ENCODE peak calls at places on chromosomes 12 and 14, in seven cellular contexts. S is fibroblast of lung, I is psoas muscle, G is lower lobe of right lung, W is GM20000, E is WTC11, Q is foreskin fibroblast. H is an unnamed sample.

GRCh38 chr12:3197131-3197818 is 120.1 kb downstream of the TSPAN9 start:
- DNase-seq in S (no peak), I (no peak), G (no peak), W (no peak), E (no peak), Q (no peak), H (no peak)

GRCh38 chr12:17017402-17017801 is 411.4 kb upstream of the LMO3 start:
- DNase-seq in S (no peak), I (no peak), G (no peak), W (no peak), E (no peak), Q (no peak), H (no peak)

GRCh38 chr14:95068091-95068490 is 89.2 kb downstream of the DICER1 start:
- DNase-seq in S (no peak), I (no peak), G (no peak), W (no peak), E (no peak), Q (no peak), H (no peak)

GRCh38 chr12:4014858-4015224 is 141.6 kb upstream of the PARP11 start:
- DNase-seq in S (no peak), I (no peak), G (no peak), W (no peak), E (no peak), Q (no peak), H (no peak)

GRCh38 chr12:3035815-3036702 is 41.1 kb upstream of the TSPAN9 start:
- DNase-seq in S (no peak), I (no peak), G (no peak), W (no peak), E (no peak), Q (no peak), H (no peak)

GRCh38 chr12:51891843-51892242 is 3.9 kb downstream of the ANKRD33 start:
- DNase-seq in S (no peak), I (no peak), G (no peak), W (peak), E (no peak), Q (no peak), H (no peak)

GRCh38 chr14:63308723-63309317 is 9.9 kb downstream of the GPHB5 start:
- DNase-seq in S (peak), I (no peak), G (no peak), W (peak), E (peak), Q (no peak), H (peak)

GRCh38 chr12:67827820-67828383 is 161.3 kb upstream of the IFNG-AS1 start:
- DNase-seq in S (peak), I (peak), G (no peak), W (peak), E (no peak), Q (peak), H (no peak)

GRCh38 chr12:88960213-88960878 is 380.1 kb upstream of the KITLG start:
- DNase-seq in S (peak), I (no peak), G (no peak), W (no peak), E (no peak), Q (no peak), H (no peak)

GRCh38 chr14:56120091-56120632 is 2.0 kb downstream of the PELI2 start:
- DNase-seq in S (no peak), I (no peak), G (no peak), W (no peak), E (no peak), Q (no peak), H (peak)

GRCh38 chr12:120941846-120942405 is 36.4 kb upstream of the HNF1A start:
- DNase-seq in S (no peak), I (no peak), G (no peak), W (no peak), E (no peak), Q (no peak), H (no peak)

GRCh38 chr12:116346751-116347150 is 69.3 kb upstream of the MED13L start:
- DNase-seq in S (peak), I (no peak), G (no peak), W (no peak), E (no peak), Q (peak), H (no peak)

GRCh38 chr12:25187781-25188180 is 7.2 kb downstream of the DNAI7 start:
- DNase-seq in S (peak), I (no peak), G (no peak), W (no peak), E (no peak), Q (peak), H (no peak)

GRCh38 chr12:119988440-119988787 is 622 bp upstream of the BICDL1 start:
- DNase-seq in S (peak), I (no peak), G (no peak), W (no peak), E (no peak), Q (peak), H (no peak)

GRCh38 chr12:42756841-42757661 is 167.5 kb upstream of the PRICKLE1 start:
- DNase-seq in S (peak), I (no peak), G (no peak), W (no peak), E (peak), Q (peak), H (no peak)

GRCh38 chr12:46825526-46826414 is at the start of gene SLC38A4:
- DNase-seq in S (peak), I (peak), G (peak), W (no peak), E (peak), Q (peak), H (peak)

GRCh38 chr14:104704252-104704651 is 14.8 kb downstream of the INF2 start:
- DNase-seq in S (no peak), I (no peak), G (no peak), W (no peak), E (no peak), Q (no peak), H (no peak)

GRCh38 chr12:117067016-117067415 is 32.2 kb downstream of the TESC start:
- DNase-seq in S (no peak), I (no peak), G (no peak), W (no peak), E (no peak), Q (no peak), H (no peak)

GRCh38 chr12:56517854-56518253 is 3.8 kb upstream of the RBMS2 start:
- DNase-seq in S (no peak), I (no peak), G (no peak), W (no peak), E (no peak), Q (no peak), H (no peak)

GRCh38 chr12:54384591-54385041 is at the start of gene ZNF385A:
- DNase-seq in S (no peak), I (no peak), G (peak), W (no peak), E (no peak), Q (no peak), H (no peak)

GRCh38 chr12:50626026-50626425 is 121.2 kb downstream of the DIP2B start:
- DNase-seq in S (no peak), I (no peak), G (no peak), W (no peak), E (no peak), Q (no peak), H (no peak)

GRCh38 chr12:41334390-41334789 is 146.3 kb downstream of the PDZRN4 start:
- DNase-seq in S (no peak), I (no peak), G (no peak), W (no peak), E (no peak), Q (no peak), H (no peak)

GRCh38 chr14:97719931-97720330 is 922.7 kb downstream of the VRK1 start:
- DNase-seq in S (no peak), I (no peak), G (no peak), W (no peak), E (no peak), Q (no peak), H (no peak)

GRCh38 chr12:116091579-116091978 is 185.9 kb downstream of the MED13L start:
- DNase-seq in S (no peak), I (no peak), G (no peak), W (no peak), E (no peak), Q (no peak), H (no peak)

GRCh38 chr12:57429473-57430116 is 1.2 kb downstream of the R3HDM2 start:
- DNase-seq in S (no peak), I (no peak), G (no peak), W (no peak), E (no peak), Q (no peak), H (no peak)

GRCh38 chr14:61388173-61388975 is 67.0 kb downstream of the PRKCH start:
- DNase-seq in S (peak), I (no peak), G (no peak), W (peak), E (no peak), Q (peak), H (no peak)

GRCh38 chr12:42119085-42119633 is 25.5 kb downstream of the GXYLT1 start:
- DNase-seq in S (peak), I (no peak), G (no peak), W (no peak), E (no peak), Q (peak), H (no peak)

GRCh38 chr12:92593734-92594402 is 108.9 kb upstream of the PLEKHG7 start:
- DNase-seq in S (peak), I (peak), G (peak), W (peak), E (no peak), Q (peak), H (no peak)

GRCh38 chr12:7756993-7757392 is 8.0 kb upstream of the NANOGNB start:
- DNase-seq in S (no peak), I (no peak), G (no peak), W (no peak), E (no peak), Q (no peak), H (no peak)
- TF ChIP-seq CTCF in S (no peak), I (no peak), G (no peak), W (no peak), E (no peak), Q (no peak), H (no peak)

GRCh38 chr14:49769171-49769570 is 1.2 kb downstream of the KLHDC2 start:
- DNase-seq in S (peak), I (no peak), G (no peak), W (no peak), E (no peak), Q (peak), H (no peak)

GRCh38 chr14:49768301-49769121 is 558 bp downstream of the KLHDC2 start:
- DNase-seq in S (peak), I (peak), G (peak), W (peak), E (peak), Q (peak), H (peak)

GRCh38 chr14:49766839-49767238 is 1.1 kb upstream of the KLHDC2 start:
- DNase-seq in S (peak), I (no peak), G (no peak), W (no peak), E (no peak), Q (no peak), H (no peak)

GRCh38 chr14:49769581-49770211 is 1.7 kb downstream of the KLHDC2 start:
- DNase-seq in S (no peak), I (no peak), G (peak), W (no peak), E (no peak), Q (no peak), H (no peak)

DNA sequence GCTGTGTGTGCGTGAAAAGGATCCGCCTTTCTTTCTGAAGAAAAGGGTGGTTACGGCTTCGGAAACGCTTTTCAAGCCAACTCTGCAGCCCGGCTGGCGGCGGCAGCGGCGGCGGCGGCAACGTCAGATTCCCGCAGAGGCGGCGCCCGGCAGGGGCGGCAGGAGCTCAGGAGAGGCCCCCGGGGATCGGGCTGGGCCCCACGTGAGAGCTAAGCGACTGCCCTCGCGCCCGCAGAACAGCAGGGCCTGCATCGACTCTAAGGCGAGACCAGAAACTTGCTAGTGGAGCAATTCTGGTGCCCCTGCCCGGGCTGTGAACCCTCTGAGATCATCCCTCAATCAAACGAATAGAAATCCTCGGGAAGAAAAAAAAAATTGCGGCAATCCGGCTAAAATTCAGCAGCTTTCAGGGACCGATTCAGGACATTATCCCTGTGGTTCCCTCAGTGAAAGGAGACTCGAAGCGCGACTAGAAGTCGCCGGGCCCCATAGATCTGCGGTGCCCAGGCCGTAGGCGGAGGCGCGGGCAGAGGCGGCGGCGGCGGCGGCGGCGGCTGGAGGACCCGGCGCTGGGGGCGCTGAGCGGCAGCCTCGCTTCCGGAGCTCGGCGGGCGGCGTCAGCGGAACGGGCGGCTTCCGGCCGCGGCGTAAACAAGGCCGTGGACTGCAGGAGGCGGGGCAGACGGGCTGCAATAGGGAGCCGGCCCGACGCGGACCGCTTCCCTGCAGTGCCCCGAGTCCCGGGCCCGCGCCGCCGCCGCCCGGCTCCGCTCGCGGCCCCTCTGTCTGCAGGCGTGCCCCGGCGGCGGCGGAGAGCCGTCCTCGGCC is at the start of gene KLHDC2:
- DNase-seq in S (peak), I (peak), G (peak), W (peak), E (peak), Q (peak), H (peak)
- TF ChIP-seq CTCF in S (no peak), I (peak), G (peak), W (peak), E (no peak), Q (no peak), H (no peak)

GRCh38 chr12:109612975-109613502 is 39.4 kb downstream of the MVK start:
- DNase-seq in S (no peak), I (no peak), G (no peak), W (no peak), E (peak), Q (no peak), H (no peak)
- TF ChIP-seq CTCF in S (no peak), I (no peak), G (no peak), W (no peak), E (no peak), Q (peak), H (peak)

GRCh38 chr12:118358607-118359540 is 13.8 kb downstream of the TAOK3 start:
- DNase-seq in S (no peak), I (no peak), G (no peak), W (peak), E (no peak), Q (no peak), H (no peak)

GRCh38 chr12:118358008-118358359 is 14.7 kb downstream of the TAOK3 start:
- DNase-seq in S (no peak), I (no peak), G (no peak), W (no peak), E (no peak), Q (no peak), H (no peak)

GRCh38 chr12:118356809-118357326 is 15.8 kb downstream of the TAOK3 start:
- DNase-seq in S (peak), I (no peak), G (no peak), W (no peak), E (no peak), Q (peak), H (no peak)

GRCh38 chr12:118355838-118356237 is 16.9 kb downstream of the TAOK3 start:
- DNase-seq in S (no peak), I (no peak), G (no peak), W (no peak), E (no peak), Q (no peak), H (no peak)

DNA sequence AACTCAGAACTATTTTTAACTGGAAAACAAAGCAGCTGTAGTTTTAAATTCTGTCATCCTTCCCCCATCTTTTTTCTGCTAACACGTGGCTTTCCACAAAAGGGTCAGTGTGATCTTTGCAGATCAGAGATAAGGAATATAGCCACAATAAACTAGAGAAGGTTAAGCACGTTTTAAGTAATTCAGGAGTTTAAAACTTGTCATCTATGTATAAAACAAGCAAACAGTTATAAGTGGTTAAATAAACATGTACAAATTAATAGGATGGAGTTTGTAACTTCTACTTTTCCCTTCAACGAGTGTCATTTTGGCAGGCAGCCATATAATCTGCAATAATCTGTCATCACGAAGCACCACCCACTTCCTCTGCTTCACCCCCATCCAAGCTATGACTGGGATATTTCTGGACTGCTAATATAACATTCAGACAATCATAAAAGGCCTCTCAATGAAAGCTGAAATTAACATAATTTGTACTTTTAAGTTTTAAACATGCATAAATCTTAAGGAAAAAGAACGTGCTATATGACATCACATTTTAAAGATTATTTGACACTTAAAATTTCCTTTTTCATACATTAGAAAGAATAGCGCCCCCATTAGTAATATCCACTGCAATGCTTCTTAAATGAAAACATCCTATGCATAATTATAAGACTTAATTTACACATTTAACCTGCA is 15.2 kb downstream of the TAOK3 start:
- DNase-seq in S (peak), I (no peak), G (no peak), W (peak), E (no peak), Q (peak), H (no peak)
- TF ChIP-seq CTCF in S (no peak), I (no peak), G (peak), W (no peak), E (no peak), Q (no peak), H (peak)

GRCh38 chr12:44403185-44403584 is 472.9 kb downstream of the NELL2 start:
- DNase-seq in S (no peak), I (no peak), G (no peak), W (no peak), E (no peak), Q (no peak), H (no peak)

DNA sequence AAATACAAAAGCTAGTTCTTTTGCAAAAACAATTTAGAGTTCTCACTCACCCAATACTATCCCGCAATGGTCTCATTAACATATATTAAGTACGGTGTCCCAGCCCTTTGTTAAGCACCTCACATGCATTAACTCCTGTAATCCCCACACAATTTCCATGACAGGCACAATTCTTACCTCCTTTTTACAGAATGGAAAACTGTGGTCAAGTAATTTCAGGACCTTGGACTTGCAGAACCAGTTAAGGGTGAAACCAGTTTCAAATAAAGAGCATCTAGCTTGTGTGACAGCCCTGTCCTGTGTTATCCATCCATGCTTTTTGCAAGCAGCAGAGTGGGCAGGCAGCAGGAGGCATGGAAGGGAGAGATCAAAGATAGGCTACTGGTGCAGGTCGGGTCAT is 470.8 kb downstream of the NELL2 start:
- DNase-seq in S (no peak), I (no peak), G (no peak), W (no peak), E (no peak), Q (no peak), H (no peak)
- TF ChIP-seq CTCF in S (no peak), I (no peak), G (no peak), W (no peak), E (no peak), Q (no peak), H (no peak)

H was measured in endothelial cell.